ENCODE peak calls at places on chromosome 6, in ten cellular contexts. V, N, Z, H, R, J, Q, I, K and Y are unnamed samples.

GRCh38 chr6:43990275-43990626 is 137.0 kb downstream of the MRPL14 start:
- DNase-seq in R (peak), Z (peak), Q (no peak), N (no peak), K (no peak), I (no peak), V (no peak), H (no peak), J (no peak), Y (peak)

GRCh38 chr6:135451617-135452190 is 45.8 kb downstream of the AHI1 start:
- DNase-seq in V (no peak), J (no peak), R (no peak), H (no peak), Z (no peak), N (peak), Q (peak), I (no peak), K (no peak), Y (no peak)

GRCh38 chr6:79515436-79515835 is 21.8 kb downstream of the LCA5 start:
- DNase-seq in H (no peak), Z (no peak), N (no peak), J (no peak), K (no peak), V (no peak), R (no peak), I (no peak), Q (no peak), Y (no peak)

GRCh38 chr6:94733066-94733465 is 844.3 kb upstream of the MANEA start:
- DNase-seq in N (no peak), Z (no peak), V (no peak), I (peak), K (no peak), J (no peak), R (no peak), Q (no peak), H (no peak), Y (no peak)

GRCh38 chr6:16635810-16636602 is 125.3 kb downstream of the ATXN1 start:
- DNase-seq in Z (no peak), Q (no peak), V (no peak), I (peak), K (peak), H (no peak), N (peak), R (no peak), J (no peak), Y (no peak)

GRCh38 chr6:145189836-145190235 is 545.5 kb downstream of the EPM2A start:
- DNase-seq in I (no peak), Q (no peak), K (no peak), Z (no peak), V (no peak), R (no peak), N (no peak), H (no peak), J (no peak), Y (no peak)

GRCh38 chr6:11710221-11710836 is 68.3 kb downstream of the ADTRP start:
- DNase-seq in V (peak), N (no peak), H (no peak), I (no peak), K (no peak), J (peak), Q (peak), Z (no peak), R (no peak), Y (no peak)

GRCh38 chr6:81859884-81860283 is 107.4 kb upstream of the TENT5A start:
- DNase-seq in Q (no peak), N (no peak), I (no peak), K (no peak), H (no peak), V (no peak), Z (no peak), J (no peak), R (peak), Y (no peak)

GRCh38 chr6:168903638-168904345 is 349.9 kb downstream of the THBS2 start:
- DNase-seq in J (no peak), V (no peak), N (no peak), K (no peak), I (no peak), H (no peak), Q (no peak), Z (no peak), R (no peak), Y (no peak)

GRCh38 chr6:134288538-134289203 is 29.2 kb downstream of the SGK1 start:
- DNase-seq in V (no peak), Q (peak), J (no peak), I (no peak), K (peak), H (no peak), R (no peak), Z (no peak), N (no peak), Y (no peak)

GRCh38 chr6:99353126-99353525 is 3.7 kb upstream of the FAXC start:
- DNase-seq in Q (no peak), V (no peak), K (peak), Z (no peak), N (no peak), J (no peak), H (no peak), I (no peak), R (no peak), Y (no peak)

GRCh38 chr6:48826884-48827701 is 636.0 kb downstream of the MMUT start:
- DNase-seq in Q (no peak), K (peak), N (peak), J (no peak), Z (no peak), R (peak), V (no peak), I (no peak), H (no peak), Y (no peak)

GRCh38 chr6:48825501-48826317 is 637.3 kb downstream of the MMUT start:
- DNase-seq in V (no peak), Q (no peak), K (peak), R (no peak), J (no peak), I (no peak), Z (no peak), H (no peak), N (no peak), Y (no peak)

GRCh38 chr6:48826318-48826595 is 636.8 kb downstream of the MMUT start:
- DNase-seq in Q (no peak), K (no peak), V (no peak), Z (no peak), R (no peak), H (no peak), I (no peak), J (no peak), N (no peak), Y (no peak)
- H3K27ac ChIP-seq in Q (no peak), K (peak), V (no peak), Z (no peak), R (no peak), H (no peak), I (no peak), J (no peak), N (peak), Y (no peak)

DNA sequence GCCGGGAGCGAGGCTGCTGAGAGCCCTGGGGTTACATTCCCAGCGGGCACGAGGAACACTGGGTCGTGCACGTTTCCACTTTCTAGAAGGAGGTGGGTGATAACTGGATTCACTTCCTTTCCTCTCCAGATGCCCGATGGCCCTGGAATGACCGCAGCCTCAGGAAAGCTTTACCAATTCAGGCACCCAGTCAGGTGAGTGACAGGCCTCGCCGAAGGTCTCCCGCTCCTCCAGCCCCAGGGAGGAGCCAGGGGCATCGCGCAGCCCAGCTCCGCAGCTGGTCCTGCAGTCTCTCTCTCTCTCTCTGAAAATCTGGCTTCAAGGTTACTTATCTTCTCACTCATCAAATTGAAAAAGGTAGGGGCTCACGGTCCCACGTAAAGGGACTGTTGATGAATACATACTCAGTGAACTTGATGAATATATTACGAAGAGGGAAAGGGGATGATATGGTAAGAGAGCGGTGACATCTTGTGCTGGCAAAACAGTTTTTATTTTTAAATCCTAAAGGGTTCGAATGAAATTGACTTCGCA is 875 bp downstream of the RIPPLY2 start:
- DNase-seq in K (no peak), Q (no peak), Z (no peak), R (no peak), I (no peak), N (no peak), V (no peak), J (no peak), H (no peak), Y (no peak)
- H3K27ac ChIP-seq in K (no peak), Q (no peak), Z (no peak), R (no peak), I (no peak), N (no peak), V (no peak), J (no peak), H (no peak), Y (no peak)

GRCh38 chr6:160132776-160133338 is 11.2 kb downstream of the SLC22A1 start:
- DNase-seq in N (no peak), I (no peak), V (no peak), H (no peak), K (peak), R (no peak), Q (no peak), J (no peak), Z (no peak), Y (no peak)

GRCh38 chr6:160131636-160132296 is 10.2 kb downstream of the SLC22A1 start:
- DNase-seq in Z (no peak), R (no peak), N (no peak), Q (no peak), H (no peak), J (no peak), V (no peak), I (no peak), K (no peak), Y (no peak)

GRCh38 chr6:160130729-160131484 is 9.3 kb downstream of the SLC22A1 start:
- DNase-seq in J (no peak), R (no peak), Q (no peak), V (no peak), K (no peak), N (no peak), Z (no peak), H (no peak), I (no peak), Y (no peak)

GRCh38 chr6:160133441-160134336 is 12.1 kb downstream of the SLC22A1 start:
- DNase-seq in H (no peak), I (no peak), N (no peak), Q (no peak), K (no peak), R (no peak), J (no peak), V (no peak), Z (no peak), Y (no peak)

DNA sequence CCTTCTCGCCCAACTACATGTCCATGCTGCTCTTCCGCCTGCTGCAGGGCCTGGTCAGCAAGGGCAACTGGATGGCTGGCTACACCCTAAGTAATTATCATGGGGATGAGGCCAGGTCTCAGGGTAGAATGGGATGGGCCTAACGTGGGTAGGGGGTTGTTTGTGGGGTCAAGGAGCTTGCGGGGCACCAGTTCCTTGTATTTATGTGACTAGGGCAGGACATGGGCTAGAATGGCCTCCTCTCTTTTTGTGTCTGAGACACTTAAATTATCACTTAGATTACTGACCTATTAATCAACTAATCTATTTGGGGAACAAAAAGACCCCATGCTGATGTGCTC is 10.7 kb downstream of the SLC22A1 start:
- DNase-seq in J (no peak), V (no peak), K (no peak), N (no peak), I (no peak), R (no peak), Z (no peak), H (no peak), Q (no peak), Y (no peak)
- H3K27ac ChIP-seq in J (no peak), V (no peak), K (no peak), N (no peak), I (no peak), R (peak), Z (no peak), H (no peak), Q (no peak), Y (no peak)

GRCh38 chr6:157226026-157226639 is 97.2 kb downstream of the TMEM242 start:
- DNase-seq in K (peak), I (no peak), Q (no peak), V (no peak), J (no peak), Z (no peak), R (no peak), N (no peak), H (no peak), Y (no peak)
- H3K27ac ChIP-seq in K (no peak), I (peak), Q (no peak), V (no peak), J (no peak), Z (peak), R (no peak), N (no peak), H (peak), Y (peak)

GRCh38 chr6:118551673-118552063 is 3.6 kb downstream of the PLN start:
- DNase-seq in H (no peak), J (no peak), N (no peak), R (no peak), Q (no peak), Z (no peak), K (peak), I (no peak), V (no peak), Y (no peak)
- H3K27ac ChIP-seq in H (no peak), J (no peak), N (no peak), R (no peak), Q (no peak), Z (peak), K (peak), I (no peak), V (no peak), Y (peak)

GRCh38 chr6:14964486-14964885 is 281.4 kb upstream of the JARID2 start:
- DNase-seq in J (no peak), Q (no peak), N (no peak), H (no peak), V (no peak), K (no peak), R (no peak), Z (no peak), I (no peak), Y (no peak)

GRCh38 chr6:14964901-14965300 is 281.0 kb upstream of the JARID2 start:
- DNase-seq in N (no peak), Q (no peak), Z (no peak), V (no peak), H (no peak), R (no peak), I (no peak), K (no peak), J (no peak), Y (no peak)

GRCh38 chr6:14966111-14966901 is 279.6 kb upstream of the JARID2 start:
- DNase-seq in N (no peak), Q (no peak), J (no peak), V (no peak), K (no peak), I (no peak), Z (no peak), R (no peak), H (no peak), Y (no peak)

GRCh38 chr6:14966902-14967711 is 278.8 kb upstream of the JARID2 start:
- DNase-seq in Z (no peak), Q (no peak), I (no peak), N (no peak), J (no peak), V (no peak), H (no peak), R (no peak), K (no peak), Y (no peak)

GRCh38 chr6:14965340-14966102 is 280.3 kb upstream of the JARID2 start:
- DNase-seq in Z (no peak), J (no peak), I (no peak), K (no peak), R (no peak), Q (no peak), H (no peak), V (no peak), N (no peak), Y (no peak)
- H3K27ac ChIP-seq in Z (no peak), J (no peak), I (no peak), K (no peak), R (no peak), Q (no peak), H (no peak), V (no peak), N (no peak), Y (no peak)

DNA sequence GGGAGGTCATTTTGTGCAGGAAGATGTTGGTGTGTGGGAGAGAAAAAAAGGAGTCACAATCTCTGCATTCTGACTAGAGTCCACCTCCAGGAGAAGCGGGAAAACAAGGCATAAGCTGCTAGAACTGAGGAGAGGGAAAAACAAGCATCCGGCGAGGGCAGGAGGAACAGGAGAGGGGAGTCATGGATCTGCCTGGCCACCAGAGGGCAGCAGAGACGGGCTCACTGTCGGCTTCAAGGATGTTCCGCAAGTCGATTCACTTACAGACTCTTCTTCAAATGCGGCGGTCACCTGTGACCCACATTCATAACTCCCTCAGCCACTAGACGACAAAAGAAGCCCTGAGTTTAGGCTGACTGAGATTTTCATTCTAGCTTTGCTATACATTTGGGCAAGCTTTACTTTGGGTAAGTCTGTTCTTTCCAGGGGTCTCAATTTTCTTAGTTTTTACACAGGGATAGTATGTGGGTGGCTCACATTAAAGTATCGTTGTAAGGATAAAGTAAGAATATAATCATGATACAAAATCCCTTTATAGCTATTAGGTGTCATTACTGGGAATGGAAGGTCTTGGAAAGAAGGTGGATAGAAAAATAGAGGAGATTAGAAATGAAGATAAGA is 6.6 kb upstream of the BTNL2 start:
- DNase-seq in R (peak), H (peak), Q (peak), J (peak), I (peak), V (peak), N (peak), Z (peak), K (peak), Y (peak)
- H3K27ac ChIP-seq in R (no peak), H (no peak), Q (no peak), J (no peak), I (no peak), V (no peak), N (no peak), Z (no peak), K (no peak), Y (no peak)

GRCh38 chr6:163986313-163986712 is 571.8 kb downstream of the QKI start:
- DNase-seq in Q (no peak), Z (no peak), K (peak), R (no peak), H (peak), N (no peak), J (no peak), V (no peak), I (no peak), Y (no peak)

GRCh38 chr6:163983601-163984445 is 569.3 kb downstream of the QKI start:
- DNase-seq in Q (no peak), I (no peak), R (no peak), J (no peak), K (no peak), V (no peak), Z (no peak), H (no peak), N (no peak), Y (no peak)

GRCh38 chr6:163984446-163984936 is 570.0 kb downstream of the QKI start:
- DNase-seq in V (no peak), H (no peak), N (no peak), Q (no peak), J (no peak), K (peak), Z (no peak), I (no peak), R (no peak), Y (no peak)

GRCh38 chr6:163985040-163985439 is 570.5 kb downstream of the QKI start:
- DNase-seq in I (no peak), V (no peak), N (no peak), Q (no peak), H (no peak), K (no peak), R (no peak), Z (no peak), J (no peak), Y (no peak)

DNA sequence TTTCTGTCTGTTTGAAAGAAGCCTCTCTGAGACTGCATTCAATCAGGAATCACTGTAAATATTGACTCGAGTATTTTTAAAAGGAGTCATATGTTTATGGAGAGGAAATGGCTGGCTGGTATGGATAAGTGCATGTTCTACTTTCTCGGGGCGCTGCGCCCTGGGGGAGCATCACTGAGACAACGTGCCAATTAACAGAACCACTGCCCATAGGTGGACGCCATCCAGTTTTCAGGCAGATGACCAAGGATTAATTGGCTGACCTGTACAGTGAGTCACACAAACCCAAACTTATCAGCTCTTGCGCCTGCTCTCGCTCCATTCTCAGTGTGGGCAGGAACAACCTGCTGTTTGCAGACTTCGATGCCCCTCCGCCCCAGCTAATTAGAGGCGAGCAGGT is 571.2 kb downstream of the QKI start:
- DNase-seq in J (no peak), N (no peak), K (no peak), V (no peak), Z (no peak), I (no peak), R (no peak), Q (no peak), H (no peak), Y (no peak)
- H3K27ac ChIP-seq in J (no peak), N (no peak), K (no peak), V (no peak), Z (no peak), I (no peak), R (no peak), Q (no peak), H (no peak), Y (no peak)